ENCODE peak calls at places on chromosomes 1 and 21, in seven cellular contexts. T is ACHN; X is ovary; G is activated CD4-positive, alpha-beta T cell treated with anti-CD3 and anti-CD28 coated beads for 36 hours; U is EL; N is activated T-cell treated with anti-CD3 and anti-CD28 coated beads for 1 hour; Y is SHP77. O is an unnamed sample.

GRCh38 chr1:161260939-161261858 is 2.7 kb downstream of the PCP4L1 start:
- DNase-seq in T (peak), X (no peak), G (no peak), U (no peak), N (no peak), Y (no peak), O (no peak)

GRCh38 chr21:25913488-25913887 is 178.7 kb downstream of the GABPA start:
- DNase-seq in T (no peak), X (no peak), G (no peak), U (no peak), N (no peak), Y (no peak), O (no peak)

GRCh38 chr1:183719976-183720497 is 66.9 kb upstream of the APOBEC4 start:
- DNase-seq in T (no peak), X (no peak), G (no peak), U (no peak), N (no peak), Y (no peak), O (no peak)

GRCh38 chr1:206693029-206693428 is 8.3 kb downstream of the MAPKAPK2 start:
- DNase-seq in T (peak), X (peak), G (no peak), U (peak), N (no peak), Y (peak), O (no peak)

GRCh38 chr1:171901245-171901644 is 59.9 kb downstream of the DNM3 start:
- DNase-seq in T (peak), X (no peak), G (no peak), U (peak), N (no peak), Y (no peak), O (no peak)

GRCh38 chr1:9366943-9367780 is 74.5 kb downstream of the SPSB1 start:
- DNase-seq in T (no peak), X (peak), G (no peak), U (no peak), N (no peak), Y (no peak), O (no peak)

GRCh38 chr1:24450857-24451397 is 35.3 kb downstream of the NIPAL3 start:
- DNase-seq in T (no peak), X (no peak), G (no peak), U (no peak), N (no peak), Y (no peak), O (no peak)

GRCh38 chr1:173393655-173393993 is 83.5 kb upstream of the PRDX6 start:
- DNase-seq in T (no peak), X (no peak), G (no peak), U (peak), N (no peak), Y (no peak), O (no peak)

GRCh38 chr1:197150336-197151005 is 4.0 kb upstream of the ASPM start:
- DNase-seq in T (no peak), X (no peak), G (no peak), U (no peak), N (no peak), Y (no peak), O (no peak)

GRCh38 chr1:159071970-159072582 is 4.5 kb downstream of the AIM2 start:
- DNase-seq in T (peak), X (no peak), G (no peak), U (peak), N (no peak), Y (peak), O (no peak)

GRCh38 chr21:18522181-18522771 is 118.7 kb upstream of the TMPRSS15 start:
- DNase-seq in T (no peak), X (no peak), G (no peak), U (no peak), N (no peak), Y (no peak), O (no peak)

GRCh38 chr1:97820470-97821188 is 100.2 kb downstream of the DPYD start:
- DNase-seq in T (peak), X (no peak), G (no peak), U (peak), N (no peak), Y (no peak), O (no peak)

GRCh38 chr1:10283318-10283984 is 73.1 kb downstream of the KIF1B start:
- DNase-seq in T (no peak), X (no peak), G (peak), U (no peak), N (no peak), Y (no peak), O (no peak)

GRCh38 chr1:4048076-4048475 is 148.0 kb upstream of the C1orf174 start:
- DNase-seq in T (no peak), X (no peak), G (no peak), U (no peak), N (no peak), Y (no peak), O (no peak)

O was measured in sciatic nerve.